ENCODE peak calls at places on chromosome 20, in four cellular contexts. U is Calu3, T is left ventricle myocardium inferior, R is fibroblast of mammary gland. Y is an unnamed sample.

GRCh38 chr20:51720854-51721253 is 47.3 kb downstream of the ATP9A start:
- DNase-seq in U (no peak), T (no peak), R (no peak), Y (no peak)

GRCh38 chr20:64099880-64100565 is 7.3 kb downstream of the NPBWR2 start:
- DNase-seq in T (no peak), U (no peak), R (no peak), Y (no peak)

GRCh38 chr20:34334654-34335407 is 28.2 kb upstream of the ITCH start:
- DNase-seq in T (no peak), U (peak; percentile 28), R (no peak), Y (no peak)

GRCh38 chr20:3407426-3408250 is at the start of gene DNAAF9:
- DNase-seq in R (peak; percentile 69), U (peak; percentile 67), T (peak; percentile 81), Y (peak; percentile 56)

GRCh38 chr20:8780926-8781325 is 288.0 kb upstream of the PLCB4 start:
- DNase-seq in U (no peak), T (no peak), R (no peak), Y (no peak)

GRCh38 chr20:46122071-46122470 is 4.0 kb downstream of the CD40 start:
- DNase-seq in T (no peak), U (no peak), R (peak; percentile 76), Y (peak; percentile 19)

GRCh38 chr20:46983466-46983865 is 88.8 kb downstream of the EYA2 start:
- DNase-seq in U (no peak), R (no peak), T (no peak), Y (no peak)

GRCh38 chr20:49676581-49677291 is 36.9 kb downstream of the B4GALT5 start:
- DNase-seq in T (no peak), R (peak; percentile 75), U (no peak), Y (peak; percentile 42)

GRCh38 chr20:50308513-50309279 is 118.1 kb downstream of the CEBPB start:
- DNase-seq in T (peak; percentile 91), U (peak; percentile 80), R (peak; percentile 99), Y (peak; percentile 95)

GRCh38 chr20:59392741-59393140 is 92.3 kb downstream of the EDN3 start:
- DNase-seq in U (no peak), R (no peak), T (no peak), Y (no peak)

GRCh38 chr20:49345538-49345937 is 67.7 kb upstream of the ZNFX1 start:
- DNase-seq in U (peak; percentile 67), T (peak; percentile 37), R (peak; percentile 47), Y (peak; percentile 80)

GRCh38 chr20:37198962-37199660 is 19.8 kb upstream of the MROH8 start:
- DNase-seq in T (no peak), U (no peak), R (no peak), Y (no peak)

GRCh38 chr20:9119776-9120175 is 50.9 kb downstream of the PLCB4 start:
- DNase-seq in U (no peak), R (no peak), T (peak; percentile 62), Y (peak; percentile 35)

GRCh38 chr20:32558526-32558925 is 26.6 kb downstream of the NOL4L start:
- DNase-seq in U (no peak), R (no peak), T (no peak), Y (no peak)

GRCh38 chr20:47318027-47318595 is 38.4 kb downstream of the ZMYND8 start:
- DNase-seq in R (peak; percentile 89), T (no peak), U (peak; percentile 77), Y (peak; percentile 46)

GRCh38 chr20:63554361-63555278 is 661 bp downstream of the FNDC11 start:
- DNase-seq in T (no peak), U (no peak), R (no peak), Y (no peak)

GRCh38 chr20:38617011-38617829 is 15.6 kb downstream of the ARHGAP40 start:
- DNase-seq in U (peak; percentile 55), R (no peak), T (no peak), Y (peak; percentile 73)

GRCh38 chr20:34579936-34580587 is 21.5 kb downstream of the MAP1LC3A start:
- DNase-seq in U (no peak), T (no peak), R (no peak), Y (peak; percentile 50)

DNA sequence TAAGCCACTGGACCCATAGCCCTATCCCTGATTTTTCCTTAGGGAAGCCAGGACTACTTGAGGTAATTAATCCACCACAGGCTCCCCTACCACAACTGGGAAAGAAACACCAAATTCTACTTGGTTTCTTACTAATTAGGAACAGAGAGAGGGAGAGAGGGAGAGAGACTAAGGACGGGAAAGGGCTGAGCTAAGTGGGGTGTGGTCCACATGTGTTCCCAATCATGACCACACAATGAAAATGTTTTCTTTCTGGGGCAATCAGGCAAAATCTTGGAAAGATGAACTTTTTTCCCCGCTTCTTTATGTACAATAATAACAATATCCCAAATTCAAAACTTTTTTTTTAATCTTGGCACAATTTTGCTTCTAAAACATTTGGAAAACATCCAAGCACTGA is 734.5 kb downstream of the MAFB start:
- DNase-seq in R (peak; percentile 49), U (no peak), T (no peak), Y (no peak)
- TF ChIP-seq CTCF in R (no peak), U (no peak), T (no peak), Y (no peak)

GRCh38 chr20:11585752-11586352 is 331.8 kb upstream of the BTBD3 start:
- DNase-seq in T (no peak), U (peak; percentile 10), R (peak; percentile 9), Y (peak; percentile 1)
- TF ChIP-seq CTCF in T (no peak), U (no peak), R (peak; percentile 15), Y (peak; percentile 56)

GRCh38 chr20:760751-761417 is 7.4 kb downstream of the SLC52A3 start:
- DNase-seq in R (peak; percentile 13), T (no peak), U (no peak), Y (no peak)
- TF ChIP-seq CTCF in R (peak; percentile 51), T (peak; percentile 79), U (peak; percentile 63), Y (peak; percentile 91)

DNA sequence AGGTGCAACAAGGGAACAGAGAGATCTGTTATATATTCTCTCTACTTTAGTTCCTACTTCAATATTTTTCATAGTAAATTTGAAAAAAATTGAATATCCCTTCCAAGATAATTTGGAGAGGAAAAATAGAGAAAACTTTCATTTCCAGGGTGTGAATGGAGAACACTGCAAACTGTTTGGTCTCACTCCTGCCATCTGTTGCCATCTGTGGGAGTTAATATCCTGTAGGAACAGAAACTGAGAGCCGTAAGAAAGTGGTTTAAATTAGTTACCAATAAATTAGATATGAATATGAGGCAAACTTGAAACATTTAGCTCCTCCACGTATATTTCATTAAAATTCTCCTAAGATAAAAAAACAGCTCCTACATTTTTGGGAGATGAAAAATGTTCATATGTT is 4.2 kb downstream of the ZNF337 start:
- DNase-seq in T (no peak), R (peak; percentile 41), U (no peak), Y (peak; percentile 22)
- TF ChIP-seq CTCF in T (no peak), R (peak; percentile 41), U (no peak), Y (peak; percentile 62)

GRCh38 chr20:24100370-24101011 is 111.9 kb upstream of the GGTLC1 start:
- DNase-seq in U (peak; percentile 5), T (peak; percentile 28), R (peak; percentile 52), Y (peak; percentile 34)
- TF ChIP-seq CTCF in U (no peak), T (peak; percentile 79), R (peak; percentile 68), Y (peak; percentile 78)

DNA sequence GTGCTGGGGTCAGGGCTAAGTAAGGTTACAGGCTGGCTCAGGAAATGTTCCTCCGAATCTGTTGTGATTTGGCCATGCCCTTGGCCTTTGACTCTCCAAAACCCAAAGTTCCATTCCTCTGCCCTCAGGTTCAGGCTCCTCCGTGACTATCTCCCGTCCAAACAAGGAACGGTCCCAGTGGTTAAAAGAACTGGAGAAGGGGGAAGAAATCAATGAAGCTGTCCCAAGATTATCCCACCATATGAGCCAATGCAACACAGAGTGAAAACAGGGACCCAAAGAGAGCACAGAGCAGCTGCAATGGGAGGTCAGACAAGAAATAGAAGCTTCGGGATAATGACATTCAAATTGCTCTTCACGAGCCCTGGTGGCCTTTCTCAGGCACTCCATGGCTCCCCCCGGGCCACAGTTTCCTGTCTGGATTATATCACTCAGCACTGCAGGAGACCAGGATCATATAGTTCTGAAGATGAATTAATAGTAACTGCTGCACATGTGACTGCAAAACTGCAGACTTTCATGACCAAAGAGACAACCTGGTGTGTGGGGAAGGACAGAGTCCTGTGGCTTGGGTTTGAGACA is 211.3 kb downstream of the ZNF217 start:
- DNase-seq in T (peak; percentile 26), R (no peak), U (no peak), Y (no peak)
- TF ChIP-seq CTCF in T (no peak), R (no peak), U (no peak), Y (no peak)

GRCh38 chr20:12837646-12838045 is 171.1 kb upstream of the SPTLC3 start:
- DNase-seq in U (no peak), T (no peak), R (no peak), Y (no peak)

GRCh38 chr20:12833861-12834260 is 174.9 kb upstream of the SPTLC3 start:
- DNase-seq in T (no peak), R (no peak), U (no peak), Y (no peak)

GRCh38 chr20:12835999-12836398 is 172.8 kb upstream of the SPTLC3 start:
- DNase-seq in U (no peak), T (no peak), R (no peak), Y (no peak)

DNA sequence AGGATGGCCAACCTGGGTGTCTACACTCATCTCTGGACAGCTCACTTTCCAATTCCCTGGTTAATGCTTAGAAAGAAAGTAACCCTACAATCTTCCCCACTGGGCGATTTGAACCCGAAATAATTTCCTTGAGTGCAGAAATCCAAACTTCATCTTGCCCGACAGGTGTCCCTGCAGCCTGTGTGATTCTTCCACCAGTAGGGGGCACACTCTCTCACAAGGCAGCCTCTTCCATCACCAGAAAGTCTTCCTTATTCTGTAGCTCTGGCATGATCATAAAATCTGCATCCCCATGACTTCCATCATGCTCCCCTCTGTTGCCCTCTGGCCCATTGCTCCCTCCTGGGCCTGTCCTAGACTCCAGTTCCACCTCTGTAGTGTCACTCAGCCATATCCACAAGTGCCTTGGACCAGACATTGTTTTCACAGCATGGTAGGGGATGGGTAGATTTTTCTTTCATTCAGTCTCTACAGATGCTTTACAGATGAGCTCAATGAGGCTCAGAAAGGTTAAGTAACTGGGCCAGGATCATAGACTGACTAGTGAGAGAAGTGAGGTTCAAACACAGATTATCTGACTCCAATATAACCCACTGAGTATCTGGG is 170.4 kb upstream of the SPTLC3 start:
- DNase-seq in T (no peak), R (no peak), U (no peak), Y (no peak)
- TF ChIP-seq CTCF in T (peak; percentile 29), R (no peak), U (peak; percentile 44), Y (no peak)